ENCODE peak calls at places on chromosomes 1 and 21, in ten cellular contexts. H, A, W, U, J, P, N, T, E and G are unnamed samples.

GRCh38 chr1:85576256-85576641 is 4.3 kb upstream of the CCN1 start:
- DNase-seq in H (no peak), A (no peak), W (no peak), U (no peak), J (no peak), P (no peak), N (no peak), T (no peak), E (no peak), G (no peak)

GRCh38 chr1:76219589-76219914 is 145.0 kb downstream of the ST6GALNAC3 start:
- DNase-seq in H (no peak), A (no peak), W (no peak), U (no peak), J (no peak), P (no peak), N (no peak), T (no peak), E (no peak), G (no peak)

GRCh38 chr1:153570874-153571273 is 5.2 kb upstream of the S100A2 start:
- DNase-seq in H (no peak), A (no peak), W (no peak), U (no peak), J (no peak), P (no peak), N (no peak), T (no peak), E (no peak), G (no peak)

GRCh38 chr21:28338906-28339305 is 653.8 kb downstream of the LTN1 start:
- DNase-seq in H (no peak), A (no peak), W (no peak), U (no peak), J (peak; percentile 15), P (no peak), N (no peak), T (no peak), E (no peak), G (no peak)

GRCh38 chr1:26017606-26018005 is 4.0 kb upstream of the EXTL1 start:
- DNase-seq in H (no peak), A (no peak), W (no peak), U (no peak), J (no peak), P (no peak), N (no peak), T (peak; percentile 39), E (no peak), G (no peak)

GRCh38 chr1:111030590-111030989 is 66.9 kb upstream of the LRIF1 start:
- DNase-seq in H (peak; percentile 80), A (peak; percentile 7), W (no peak), U (peak; percentile 44), J (peak; percentile 74), P (no peak), N (peak; percentile 51), T (no peak), E (peak; percentile 33), G (peak; percentile 58)

GRCh38 chr1:156623946-156624813 is 5.0 kb downstream of the HAPLN2 start:
- DNase-seq in H (peak; percentile 45), A (no peak), W (peak; percentile 63), U (peak; percentile 53), J (peak; percentile 59), P (no peak), N (peak; percentile 21), T (no peak), E (no peak), G (peak; percentile 72)

GRCh38 chr21:32994305-32994704 is 31.4 kb upstream of the OLIG2 start:
- DNase-seq in H (peak; percentile 53), A (peak; percentile 1), W (no peak), U (no peak), J (peak; percentile 43), P (no peak), N (peak; percentile 10), T (no peak), E (peak; percentile 11), G (no peak)

GRCh38 chr1:77620273-77620672 is 62.2 kb downstream of the ZZZ3 start:
- DNase-seq in H (no peak), A (no peak), W (no peak), U (no peak), J (no peak), P (no peak), N (no peak), T (no peak), E (no peak), G (no peak)

GRCh38 chr1:190738321-190738720 is 260.7 kb upstream of the BRINP3 start:
- DNase-seq in H (no peak), A (no peak), W (no peak), U (no peak), J (peak; percentile 30), P (no peak), N (peak; percentile 1), T (no peak), E (no peak), G (no peak)

GRCh38 chr1:28640766-28641165 is 2.1 kb downstream of the TAF12 start:
- DNase-seq in H (peak; percentile 24), A (no peak), W (no peak), U (no peak), J (peak; percentile 25), P (no peak), N (peak; percentile 10), T (no peak), E (no peak), G (no peak)

GRCh38 chr1:111275780-111276433 is 14.7 kb upstream of the CHIA start:
- DNase-seq in H (no peak), A (no peak), W (no peak), U (no peak), J (no peak), P (no peak), N (no peak), T (no peak), E (no peak), G (no peak)

GRCh38 chr1:167463055-167463454 is 55.3 kb downstream of the CD247 start:
- DNase-seq in H (no peak), A (no peak), W (no peak), U (no peak), J (no peak), P (no peak), N (no peak), T (no peak), E (no peak), G (no peak)

GRCh38 chr1:45569571-45569961 is 14.3 kb upstream of the NASP start:
- DNase-seq in H (no peak), A (no peak), W (no peak), U (no peak), J (no peak), P (no peak), N (no peak), T (no peak), E (no peak), G (no peak)

GRCh38 chr1:112727716-112728115 is 12.6 kb upstream of the PPM1J start:
- DNase-seq in H (peak; percentile 45), A (no peak), W (no peak), U (no peak), J (no peak), P (no peak), N (no peak), T (no peak), E (no peak), G (no peak)
- TF ChIP-seq CTCF in H (peak; percentile 11), A (peak; percentile 2), W (no peak), U (no peak), J (no peak), P (no peak), N (no peak), T (no peak), E (no peak), G (no peak)

DNA sequence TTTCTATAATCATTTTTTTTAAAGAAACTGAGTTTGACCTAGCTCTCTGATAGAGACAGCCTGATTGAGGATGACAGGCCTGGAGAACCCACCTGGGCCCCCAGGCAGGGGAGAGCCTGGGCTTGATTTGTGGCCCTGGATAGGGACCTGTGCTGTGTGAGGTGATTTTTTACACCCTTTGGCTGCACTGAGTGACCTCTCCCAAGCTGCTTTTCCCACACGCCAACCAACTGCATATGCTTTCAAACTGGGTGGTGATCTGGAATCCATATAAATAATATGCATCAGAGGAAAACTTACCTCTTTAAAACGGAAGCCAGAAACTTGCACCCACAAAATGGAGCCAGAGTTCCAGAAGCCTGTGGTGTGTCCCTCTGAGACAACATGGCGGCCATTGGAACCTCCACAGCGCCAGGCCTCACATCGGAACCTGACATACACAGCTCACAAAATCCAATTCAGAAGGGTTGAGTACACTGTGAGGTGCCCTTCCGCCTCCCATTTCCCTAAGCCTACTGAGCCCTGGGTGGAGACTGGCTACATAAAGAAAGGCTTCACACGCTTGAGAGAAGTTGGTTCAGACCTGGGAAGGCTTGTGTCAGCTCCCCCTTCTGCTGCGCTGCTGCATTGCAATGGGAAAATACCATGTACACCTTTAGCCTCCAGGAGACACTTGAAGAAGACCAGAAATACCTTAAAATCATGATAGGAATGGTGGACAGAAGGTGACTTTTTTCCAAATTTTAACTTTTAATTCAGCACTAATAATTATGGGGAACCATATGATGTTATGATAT is 160.7 kb downstream of the HHIPL2 start:
- DNase-seq in H (no peak), A (no peak), W (no peak), U (no peak), J (peak; percentile 2), P (no peak), N (no peak), T (no peak), E (no peak), G (no peak)
- TF ChIP-seq CTCF in H (peak; percentile 21), A (no peak), W (no peak), U (no peak), J (no peak), P (no peak), N (peak; percentile 27), T (no peak), E (no peak), G (peak; percentile 1)

GRCh38 chr1:235011599-235012435 is 116.8 kb downstream of the TOMM20 start:
- DNase-seq in H (peak; percentile 100), A (peak; percentile 79), W (peak; percentile 80), U (peak; percentile 38), J (peak; percentile 94), P (peak; percentile 59), N (peak; percentile 100), T (peak; percentile 38), E (peak; percentile 92), G (peak; percentile 79)
- TF ChIP-seq CTCF in H (no peak), A (no peak), W (no peak), U (no peak), J (no peak), P (no peak), N (no peak), T (no peak), E (no peak), G (no peak)

GRCh38 chr1:88557044-88557443 is 127.0 kb upstream of the PKN2 start:
- DNase-seq in H (no peak), A (no peak), W (no peak), U (no peak), J (no peak), P (no peak), N (no peak), T (no peak), E (no peak), G (no peak)

GRCh38 chr1:88549536-88549935 is 134.5 kb upstream of the PKN2 start:
- DNase-seq in H (peak; percentile 22), A (no peak), W (no peak), U (no peak), J (peak; percentile 10), P (no peak), N (peak; percentile 26), T (no peak), E (no peak), G (no peak)

DNA sequence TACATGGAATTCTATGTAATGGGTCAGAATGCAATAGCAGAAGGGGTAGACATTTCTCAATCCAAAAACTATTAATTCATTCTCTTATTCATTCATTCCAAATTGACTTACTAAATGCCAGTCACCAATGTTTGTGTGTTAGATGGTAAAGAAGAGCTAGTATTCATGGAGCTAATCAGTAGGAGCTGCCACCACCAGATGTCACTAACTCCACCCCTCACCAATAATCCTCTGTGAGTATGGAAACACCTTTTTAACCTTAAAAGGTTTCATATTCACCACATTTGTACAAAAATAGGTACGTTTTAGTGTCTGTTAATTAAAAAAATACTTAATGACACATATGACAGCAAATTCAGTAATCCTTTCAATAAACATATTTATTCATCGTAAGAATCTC is 131.8 kb upstream of the PKN2 start:
- DNase-seq in H (no peak), A (no peak), W (no peak), U (no peak), J (no peak), P (no peak), N (no peak), T (no peak), E (no peak), G (no peak)
- TF ChIP-seq CTCF in H (no peak), A (no peak), W (no peak), U (no peak), J (no peak), P (no peak), N (no peak), T (no peak), E (no peak), G (no peak)